ENCODE peak calls at places on chromosomes 12 and 14, in nine cellular contexts. L is HepG2, N is K562, O is stomach, H is tibial nerve, V is transverse colon, X is esophagus muscularis mucosa, T is ovary, Y is sigmoid colon. P is an unnamed sample. For H3K36me3, the result is how much of the 10 kb centered on the place peaks cover.

GRCh38 chr14:29926228-29926627 is 1.4 kb downstream of the PRKD1 start:
- DNase-seq in L (no peak), N (no peak), O (no peak), H (no peak), V (no peak), X (no peak), T (no peak), Y (no peak), P (no peak)

GRCh38 chr12:49346659-49347306 is at the start of gene DNAJC22:
- DNase-seq in L (no peak), N (peak), O (peak), H (no peak), V (peak), X (no peak), T (no peak), Y (peak), P (peak)

GRCh38 chr14:53663709-53664108 is 292.9 kb downstream of the BMP4 start:
- DNase-seq in L (peak), N (no peak), O (no peak), H (no peak), V (peak), X (no peak), T (no peak), Y (peak), P (no peak)

GRCh38 chr14:89378119-89378518 is 38.9 kb downstream of the FOXN3 start:
- DNase-seq in L (no peak), N (no peak), O (no peak), H (no peak), V (no peak), X (no peak), T (no peak), Y (no peak), P (no peak)

GRCh38 chr12:59396519-59396918 is 199.3 kb upstream of the SLC16A7 start:
- DNase-seq in L (no peak), N (no peak), O (peak), H (no peak), V (peak), X (no peak), T (no peak), Y (no peak), P (no peak)

GRCh38 chr12:30567082-30567481 is 128.6 kb downstream of the IPO8 start:
- DNase-seq in L (no peak), N (no peak), O (no peak), H (no peak), V (no peak), X (no peak), T (no peak), Y (no peak), P (no peak)

GRCh38 chr14:44783899-44784298 is 177.8 kb downstream of the KLHL28 start:
- DNase-seq in L (no peak), N (no peak), O (no peak), H (no peak), V (no peak), X (no peak), T (no peak), Y (no peak), P (no peak)

GRCh38 chr14:74614508-74615495 is 2.8 kb upstream of the LTBP2 start:
- DNase-seq in L (no peak), N (no peak), O (no peak), H (no peak), V (no peak), X (no peak), T (no peak), Y (no peak), P (no peak)

GRCh38 chr14:102131741-102132140 is 8.0 kb upstream of the WDR20 start:
- DNase-seq in L (no peak), N (no peak), O (no peak), H (no peak), V (no peak), X (no peak), T (no peak), Y (no peak), P (no peak)

GRCh38 chr14:63203015-63203414 is 1.2 kb upstream of the RHOJ start:
- DNase-seq in L (no peak), N (no peak), O (no peak), H (no peak), V (no peak), X (no peak), T (no peak), Y (no peak), P (no peak)

GRCh38 chr14:53055003-53055402 is 98.1 kb downstream of the DDHD1 start:
- DNase-seq in L (peak), N (peak), O (no peak), H (no peak), V (no peak), X (no peak), T (no peak), Y (no peak), P (no peak)

GRCh38 chr12:52942914-52943207 is 6.1 kb upstream of the KRT18 start:
- DNase-seq in L (no peak), N (no peak), O (no peak), H (no peak), V (no peak), X (no peak), T (no peak), Y (no peak), P (no peak)

GRCh38 chr12:112344220-112344619 is 38.0 kb downstream of the HECTD4 start:
- DNase-seq in L (no peak), N (no peak), O (no peak), H (no peak), V (no peak), X (no peak), T (no peak), Y (no peak), P (no peak)

GRCh38 chr14:77142289-77142814 is 761 bp upstream of the ZDHHC22 start:
- DNase-seq in L (no peak), N (no peak), O (no peak), H (no peak), V (no peak), X (no peak), T (no peak), Y (no peak), P (no peak)

GRCh38 chr12:55614764-55615163 is 21.9 kb upstream of the OR10P1 start:
- DNase-seq in L (no peak), N (no peak), O (no peak), H (no peak), V (no peak), X (no peak), T (no peak), Y (no peak), P (no peak)

GRCh38 chr12:52349196-52349595 is 18.1 kb downstream of the KRT85 start:
- DNase-seq in L (no peak), N (no peak), O (no peak), H (no peak), V (no peak), X (no peak), T (no peak), Y (no peak), P (no peak)

GRCh38 chr12:110337912-110338710 is 57.1 kb downstream of the ATP2A2 start:
- DNase-seq in L (peak), N (no peak), O (no peak), H (no peak), V (no peak), X (peak), T (no peak), Y (no peak), P (no peak)

GRCh38 chr12:12977231-12977630 is 22.8 kb downstream of the HEBP1 start:
- DNase-seq in L (no peak), N (no peak), O (no peak), H (no peak), V (no peak), X (no peak), T (no peak), Y (no peak), P (no peak)

GRCh38 chr14:90626550-90626949 is 189.7 kb downstream of the TTC7B start:
- DNase-seq in L (no peak), N (no peak), O (no peak), H (no peak), V (peak), X (no peak), T (no peak), Y (peak), P (no peak)

GRCh38 chr12:32163596-32163995 is 56.9 kb downstream of the BICD1 start:
- DNase-seq in L (no peak), N (no peak), O (no peak), H (no peak), V (no peak), X (no peak), T (no peak), Y (no peak), P (no peak)

GRCh38 chr12:18224745-18225144 is 36.6 kb upstream of the PIK3C2G start:
- DNase-seq in L (peak), N (no peak), O (no peak), H (no peak), V (no peak), X (no peak), T (no peak), Y (no peak), P (no peak)

GRCh38 chr14:68144051-68144681 is 324.6 kb downstream of the RAD51B start:
- DNase-seq in L (peak), N (no peak), O (no peak), H (peak), V (peak), X (peak), T (no peak), Y (peak), P (peak)

GRCh38 chr12:29726321-29726692 is 57.4 kb downstream of the TMTC1 start:
- DNase-seq in L (no peak), N (no peak), O (no peak), H (no peak), V (no peak), X (no peak), T (no peak), Y (no peak), P (no peak)

GRCh38 chr14:53896773-53897172 is 59.9 kb downstream of the BMP4 start:
- DNase-seq in L (no peak), N (no peak), O (no peak), H (no peak), V (no peak), X (no peak), T (no peak), Y (no peak), P (no peak)

GRCh38 chr12:19739195-19739776 is 300.0 kb downstream of the AEBP2 start:
- DNase-seq in L (peak), N (peak), O (no peak), H (peak), V (peak), X (no peak), T (no peak), Y (no peak), P (no peak)

GRCh38 chr14:57930241-57930975 is 64.5 kb upstream of the SLC35F4 start:
- DNase-seq in L (no peak), N (no peak), O (no peak), H (no peak), V (no peak), X (no peak), T (no peak), Y (no peak), P (no peak)

GRCh38 chr12:104460041-104460757 is 3.5 kb downstream of the CHST11 start:
- DNase-seq in L (no peak), N (no peak), O (no peak), H (no peak), V (no peak), X (no peak), T (no peak), Y (no peak), P (no peak)

GRCh38 chr12:11771895-11772502 is 122.5 kb downstream of the ETV6 start:
- DNase-seq in L (no peak), N (no peak), O (no peak), H (no peak), V (no peak), X (no peak), T (no peak), Y (no peak), P (no peak)

GRCh38 chr12:11433664-11434063 is 38.3 kb upstream of the PRB2 start:
- DNase-seq in L (no peak), N (no peak), O (no peak), H (no peak), V (no peak), X (no peak), T (no peak), Y (no peak), P (no peak)

GRCh38 chr12:42617622-42618021 is 28.1 kb upstream of the PRICKLE1 start:
- DNase-seq in L (no peak), N (no peak), O (no peak), H (no peak), V (no peak), X (peak), T (no peak), Y (no peak), P (no peak)

GRCh38 chr14:77140937-77141591 is 527 bp downstream of the ZDHHC22 start:
- DNase-seq in L (no peak), N (peak), O (no peak), H (no peak), V (no peak), X (no peak), T (no peak), Y (no peak), P (peak)

GRCh38 chr12:31740618-31741017 is 11.8 kb upstream of the AMN1 start:
- DNase-seq in L (no peak), N (no peak), O (no peak), H (no peak), V (no peak), X (no peak), T (no peak), Y (no peak), P (no peak)

GRCh38 chr14:64444984-64445845 is 20.1 kb upstream of the AKAP5 start:
- DNase-seq in L (no peak), N (no peak), O (no peak), H (no peak), V (peak), X (no peak), T (peak), Y (no peak), P (no peak)
- TF ChIP-seq EP300 in L (no peak), N (no peak), O (no peak), H (no peak), V (no peak), X (no peak), T (no peak), Y (no peak), P (no peak)

GRCh38 chr12:121905746-121906145 is 12.6 kb upstream of the CFAP251 start:
- DNase-seq in L (no peak), N (no peak), O (no peak), H (no peak), V (no peak), X (no peak), T (no peak), Y (no peak), P (no peak)
- H3K36me3 ChIP-seq in L (under half), N (half or more), O (half or more), H (half or more), V (half or more), X (half or more), T (under half), Y (half or more), P (under half)

GRCh38 chr14:23460960-23461359 is 8.5 kb upstream of the NGDN start:
- DNase-seq in L (peak), N (no peak), O (no peak), H (no peak), V (no peak), X (no peak), T (no peak), Y (no peak), P (no peak)

GRCh38 chr14:23469127-23469905 is at the start of gene NGDN:
- DNase-seq in L (peak), N (peak), O (peak), H (peak), V (peak), X (peak), T (peak), Y (peak), P (peak)

GRCh38 chr14:23468704-23469126 is 788 bp upstream of the NGDN start:
- DNase-seq in L (no peak), N (no peak), O (no peak), H (no peak), V (no peak), X (no peak), T (no peak), Y (no peak), P (no peak)

GRCh38 chr14:23465261-23465660 is 4.2 kb upstream of the NGDN start:
- DNase-seq in L (no peak), N (no peak), O (no peak), H (no peak), V (no peak), X (no peak), T (no peak), Y (no peak), P (no peak)

DNA sequence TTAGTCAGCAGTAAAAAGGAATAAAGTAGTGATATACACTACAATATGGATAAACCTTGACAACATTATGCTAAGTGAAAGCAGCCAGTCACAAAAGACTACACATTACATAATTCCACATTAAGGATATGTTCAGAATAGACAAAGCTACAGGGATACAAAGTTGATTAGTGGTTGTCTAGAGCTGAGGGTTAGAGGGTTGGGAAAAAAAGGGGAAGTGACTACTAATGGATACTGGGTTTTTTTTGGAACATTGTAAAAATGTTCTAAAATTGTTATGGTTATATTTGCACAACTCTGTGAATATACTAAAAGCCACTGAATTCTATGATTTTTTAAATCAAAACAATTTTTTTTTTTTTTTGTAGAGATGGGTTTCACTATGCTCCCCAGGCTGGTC is 4.8 kb upstream of the NGDN start:
- DNase-seq in L (no peak), N (no peak), O (no peak), H (no peak), V (no peak), X (no peak), T (no peak), Y (no peak), P (no peak)
- TF ChIP-seq EP300 in L (no peak), N (no peak), O (no peak), H (no peak), V (no peak), X (no peak), T (no peak), Y (no peak), P (no peak)

GRCh38 chr12:124358572-124358971 is 63.7 kb downstream of the RFLNA start:
- DNase-seq in L (no peak), N (no peak), O (no peak), H (no peak), V (no peak), X (no peak), T (no peak), Y (no peak), P (no peak)
- H3K36me3 ChIP-seq in L (under half), N (half or more), O (half or more), H (half or more), V (under half), X (half or more), T (under half), Y (under half), P (half or more)

DNA sequence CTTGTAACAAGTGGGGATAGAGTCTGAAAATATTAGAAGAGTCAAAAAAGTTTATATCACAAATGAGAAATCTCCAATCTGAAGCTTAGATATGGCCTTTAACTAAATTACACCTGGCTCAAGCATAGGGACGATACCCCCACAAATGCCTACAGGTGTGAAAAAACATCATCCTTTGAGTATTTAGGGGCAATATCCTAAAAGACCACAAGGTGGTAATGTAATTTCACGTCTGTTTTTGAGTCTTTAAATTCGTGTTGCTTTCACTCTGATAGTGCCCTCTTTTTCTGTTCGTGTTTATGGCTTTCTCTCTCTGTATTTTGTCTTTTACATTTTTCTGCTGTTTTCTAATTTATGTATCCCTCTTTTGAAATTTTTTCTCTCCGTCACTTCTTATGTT is 84.3 kb downstream of the ETNK1 start:
- DNase-seq in L (peak), N (peak), O (no peak), H (no peak), V (no peak), X (no peak), T (no peak), Y (no peak), P (no peak)
- TF ChIP-seq EP300 in L (no peak), N (no peak), O (no peak), H (no peak), V (no peak), X (no peak), T (no peak), Y (no peak), P (no peak)

GRCh38 chr12:6523708-6524107 is 10.6 kb upstream of the GAPDH start:
- DNase-seq in L (no peak), N (no peak), O (no peak), H (no peak), V (no peak), X (no peak), T (no peak), Y (no peak), P (no peak)
- H3K36me3 ChIP-seq in L (half or more), N (half or more), O (half or more), H (half or more), V (half or more), X (half or more), T (under half), Y (half or more), P (under half)

DNA sequence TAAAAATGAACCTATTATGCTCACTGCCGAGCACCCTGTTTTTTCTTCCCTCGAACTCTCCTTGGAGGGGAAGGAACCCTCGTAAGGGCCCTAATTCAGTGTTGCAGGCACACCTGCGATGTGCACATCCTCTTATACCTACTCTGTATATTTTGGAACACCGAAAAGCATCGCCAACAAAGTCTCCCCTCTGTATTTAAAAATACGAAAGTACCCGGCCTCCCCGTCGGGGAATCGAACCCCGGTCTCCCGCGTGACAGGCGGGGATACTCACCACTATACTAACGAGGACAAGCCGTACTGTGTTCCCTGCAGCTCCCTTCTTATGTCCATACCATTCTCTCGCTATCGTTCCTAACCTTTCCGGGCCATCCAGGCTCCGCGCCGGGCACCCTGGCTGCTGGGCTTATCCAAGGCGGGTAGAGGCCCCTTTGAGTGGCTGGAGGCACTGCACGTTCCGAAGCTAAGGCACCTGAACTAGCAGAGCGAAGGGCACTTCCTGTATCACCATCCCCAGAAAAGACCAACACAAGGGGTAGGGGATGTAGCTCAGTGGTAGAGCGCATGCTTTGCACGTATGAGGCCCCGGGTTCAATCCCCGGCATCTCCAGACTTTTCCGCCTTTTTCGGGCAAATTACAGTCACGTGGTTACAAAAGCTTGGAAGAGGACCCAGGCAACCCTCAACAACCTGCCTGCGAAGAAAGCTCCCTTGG is 25.1 kb upstream of the UBC start:
- DNase-seq in L (peak), N (peak), O (peak), H (peak), V (peak), X (peak), T (peak), Y (peak), P (peak)
- TF ChIP-seq EP300 in L (no peak), N (peak), O (no peak), H (peak), V (no peak), X (no peak), T (no peak), Y (no peak), P (no peak)

GRCh38 chr14:92022036-92022435 is 17.8 kb downstream of the TRIP11 start:
- DNase-seq in L (no peak), N (no peak), O (no peak), H (no peak), V (no peak), X (no peak), T (no peak), Y (no peak), P (no peak)
- H3K36me3 ChIP-seq in L (under half), N (under half), O (half or more), H (under half), V (under half), X (under half), T (under half), Y (under half), P (under half)

GRCh38 chr14:22007278-22008097 is 333.9 kb upstream of the OR4E1 start:
- DNase-seq in L (no peak), N (no peak), O (no peak), H (no peak), V (no peak), X (no peak), T (no peak), Y (no peak), P (no peak)
- TF ChIP-seq EP300 in L (no peak), N (no peak), O (no peak), H (no peak), V (no peak), X (no peak), T (no peak), Y (no peak), P (no peak)

GRCh38 chr12:131753757-131754156 is 42.9 kb downstream of the SFSWAP start:
- DNase-seq in L (no peak), N (no peak), O (no peak), H (no peak), V (no peak), X (no peak), T (no peak), Y (no peak), P (no peak)
- H3K36me3 ChIP-seq in L (under half), N (half or more), O (half or more), H (half or more), V (under half), X (half or more), T (under half), Y (half or more), P (half or more)

P was measured in upper lobe of left lung.